ENCODE peak calls at places on chromosomes 12 and 14, in eight cellular contexts. X is thoracic aorta; B is stomach; F is endodermal cell; W is T-helper 2 cell; C is GM04503; Z is stimulated activated CD4-positive, alpha-beta T cell treated with anti-CD3 and anti-CD28 coated beads, TNF-alpha, amount 100 ng/mL, for 4 hours; G is stimulated activated CD8-positive, alpha-beta memory T cell treated with anti-CD3 and anti-CD28 coated beads, Interleukin-12 subunit alpha, Interleukin-12 subunit beta, amount 100 ng/mL, for 1 hour. Y is an unnamed sample.

GRCh38 chr12:67388331-67389163 is 119.4 kb downstream of the CAND1 start:
- DNase-seq in X (no peak), B (no peak), F (peak), W (no peak), C (no peak), Z (no peak), G (no peak), Y (no peak)

GRCh38 chr14:77868552-77869300 is 68.8 kb downstream of the ADCK1 start:
- DNase-seq in X (no peak), B (no peak), F (no peak), W (no peak), C (no peak), Z (no peak), G (no peak), Y (no peak)

GRCh38 chr12:122138181-122138580 is 35.8 kb downstream of the IL31 start:
- DNase-seq in X (no peak), B (no peak), F (no peak), W (no peak), C (no peak), Z (no peak), G (no peak), Y (no peak)

GRCh38 chr12:3973939-3974644 is 100.9 kb upstream of the PARP11 start:
- DNase-seq in X (no peak), B (no peak), F (no peak), W (no peak), C (no peak), Z (no peak), G (no peak), Y (no peak)

GRCh38 chr12:61018571-61018970 is 1241.6 kb upstream of the USP15 start:
- DNase-seq in X (no peak), B (no peak), F (no peak), W (no peak), C (no peak), Z (no peak), G (no peak), Y (no peak)

GRCh38 chr14:79586401-79586800 is 624.9 kb downstream of the DIO2 start:
- DNase-seq in X (no peak), B (no peak), F (no peak), W (no peak), C (no peak), Z (no peak), G (no peak), Y (no peak)

GRCh38 chr14:61524211-61524806 is 171.0 kb upstream of the HIF1A start:
- DNase-seq in X (no peak), B (no peak), F (peak), W (no peak), C (no peak), Z (no peak), G (no peak), Y (no peak)

GRCh38 chr14:100012478-100012925 is 52.7 kb upstream of the EVL start:
- DNase-seq in X (no peak), B (no peak), F (no peak), W (no peak), C (peak), Z (no peak), G (no peak), Y (no peak)

GRCh38 chr12:51407604-51408003 is 16.4 kb upstream of the GALNT6 start:
- DNase-seq in X (no peak), B (no peak), F (peak), W (no peak), C (no peak), Z (no peak), G (no peak), Y (no peak)

GRCh38 chr14:23727566-23728335 is 91.6 kb downstream of the DHRS2 start:
- DNase-seq in X (no peak), B (no peak), F (peak), W (no peak), C (peak), Z (no peak), G (no peak), Y (peak)

GRCh38 chr12:19946549-19946948 is 421.8 kb upstream of the PDE3A start:
- DNase-seq in X (peak), B (no peak), F (no peak), W (no peak), C (peak), Z (no peak), G (no peak), Y (peak)

GRCh38 chr14:27587103-27587502 is 989.3 kb upstream of the NOVA1 start:
- DNase-seq in X (no peak), B (no peak), F (no peak), W (no peak), C (no peak), Z (no peak), G (no peak), Y (no peak)

GRCh38 chr14:24481622-24482324 is 26.3 kb downstream of the CMA1 start:
- DNase-seq in X (no peak), B (peak), F (peak), W (no peak), C (no peak), Z (peak), G (peak), Y (no peak)

GRCh38 chr12:117587646-117588287 is 226.3 kb upstream of the NOS1 start:
- DNase-seq in X (no peak), B (peak), F (peak), W (no peak), C (no peak), Z (peak), G (peak), Y (no peak)

GRCh38 chr12:108606492-108606891 is 8.6 kb upstream of the TMEM119 start:
- DNase-seq in X (no peak), B (no peak), F (no peak), W (no peak), C (no peak), Z (no peak), G (no peak), Y (no peak)

GRCh38 chr12:2191534-2192153 is 138.9 kb downstream of the CACNA1C start:
- DNase-seq in X (no peak), B (no peak), F (no peak), W (no peak), C (no peak), Z (no peak), G (no peak), Y (no peak)

GRCh38 chr14:61493239-61493638 is 171.9 kb downstream of the PRKCH start:
- DNase-seq in X (no peak), B (no peak), F (no peak), W (no peak), C (peak), Z (no peak), G (no peak), Y (peak)

GRCh38 chr14:94192534-94192933 is 18.4 kb downstream of the PPP4R4 start:
- DNase-seq in X (no peak), B (no peak), F (no peak), W (no peak), C (no peak), Z (no peak), G (no peak), Y (no peak)

GRCh38 chr14:31414190-31414833 is 6.0 kb downstream of the HEATR5A start:
- DNase-seq in X (no peak), B (no peak), F (no peak), W (no peak), C (no peak), Z (no peak), G (no peak), Y (no peak)

GRCh38 chr12:50778663-50779590 is 15.0 kb downstream of the ATF1 start:
- DNase-seq in X (no peak), B (no peak), F (no peak), W (no peak), C (no peak), Z (no peak), G (no peak), Y (no peak)

GRCh38 chr12:130572553-130572952 is 143.5 kb downstream of the RIMBP2 start:
- DNase-seq in X (no peak), B (no peak), F (no peak), W (no peak), C (no peak), Z (no peak), G (no peak), Y (no peak)

GRCh38 chr14:34554540-34555250 is 15.2 kb upstream of the EAPP start:
- DNase-seq in X (no peak), B (peak), F (no peak), W (no peak), C (no peak), Z (no peak), G (no peak), Y (no peak)

GRCh38 chr14:103292426-103293374 is 41.3 kb upstream of the EIF5 start:
- DNase-seq in X (peak), B (peak), F (peak), W (peak), C (no peak), Z (peak), G (peak), Y (peak)

GRCh38 chr12:117093918-117094630 is 5.1 kb downstream of the TESC start:
- DNase-seq in X (no peak), B (no peak), F (no peak), W (no peak), C (no peak), Z (no peak), G (no peak), Y (no peak)

GRCh38 chr12:54381136-54381535 is 3.4 kb downstream of the ZNF385A start:
- DNase-seq in X (no peak), B (no peak), F (no peak), W (no peak), C (no peak), Z (no peak), G (no peak), Y (no peak)

GRCh38 chr12:14422516-14423230 is 57.2 kb downstream of the ATF7IP start:
- DNase-seq in X (no peak), B (no peak), F (no peak), W (no peak), C (no peak), Z (no peak), G (no peak), Y (no peak)